ENCODE peak calls at places on chromosomes 13 and 19, in eight cellular contexts. C is A673, N is left ventricle myocardium inferior, R is IMR-90, F is ascending aorta, B is tibial nerve, O is right lobe of liver, W is heart left ventricle. A is an unnamed sample.

GRCh38 chr19:48424694-48425219 is 21.0 kb upstream of the GRWD1 start:
- DNase-seq in C (peak; percentile 75), N (no peak), R (peak; percentile 72), F (no peak), B (no peak), O (no peak), W (no peak), A (no peak)

GRCh38 chr19:30450101-30450500 is 77.9 kb downstream of the ZNF536 start:
- DNase-seq in C (peak; percentile 92), N (peak; percentile 36), R (no peak), F (no peak), B (no peak), O (no peak), W (peak; percentile 66), A (peak; percentile 74)

GRCh38 chr13:109395014-109395413 is 391.4 kb downstream of the IRS2 start:
- DNase-seq in C (no peak), N (no peak), R (no peak), F (no peak), B (no peak), O (no peak), W (no peak), A (no peak)

GRCh38 chr13:38366954-38367645 is 17.4 kb downstream of the UFM1 start:
- DNase-seq in C (no peak), N (no peak), R (peak; percentile 21), F (no peak), B (no peak), O (no peak), W (no peak), A (no peak)

GRCh38 chr19:609001-609340 is 19.3 kb downstream of the HCN2 start:
- DNase-seq in C (no peak), N (peak; percentile 65), R (no peak), F (no peak), B (peak; percentile 17), O (no peak), W (peak; percentile 74), A (peak; percentile 62)

GRCh38 chr13:114104626-114105350 is 27.6 kb downstream of the RASA3 start:
- DNase-seq in C (no peak), N (no peak), R (no peak), F (no peak), B (no peak), O (peak; percentile 43), W (no peak), A (peak; percentile 6)

GRCh38 chr13:28370448-28370847 is 124.5 kb downstream of the FLT1 start:
- DNase-seq in C (no peak), N (no peak), R (peak; percentile 59), F (no peak), B (no peak), O (no peak), W (no peak), A (no peak)

GRCh38 chr13:62129000-62129551 is 713.4 kb upstream of the PCDH20 start:
- DNase-seq in C (no peak), N (no peak), R (no peak), F (no peak), B (no peak), O (no peak), W (no peak), A (no peak)

GRCh38 chr19:58334691-58335249 is 8.0 kb downstream of the ZSCAN22 start:
- DNase-seq in C (no peak), N (no peak), R (no peak), F (no peak), B (no peak), O (no peak), W (no peak), A (no peak)

GRCh38 chr19:10766049-10766623 is 48.3 kb downstream of the DNM2 start:
- DNase-seq in C (no peak), N (no peak), R (no peak), F (no peak), B (no peak), O (no peak), W (no peak), A (no peak)

GRCh38 chr13:30567072-30567471 is 50.6 kb upstream of the USPL1 start:
- DNase-seq in C (no peak), N (no peak), R (no peak), F (no peak), B (no peak), O (no peak), W (no peak), A (no peak)

GRCh38 chr13:27997904-27998522 is 9.5 kb upstream of the URAD start:
- DNase-seq in C (peak; percentile 62), N (peak; percentile 46), R (peak; percentile 28), F (no peak), B (no peak), O (no peak), W (peak; percentile 50), A (peak; percentile 67)

GRCh38 chr13:32314968-32315254 is 252 bp downstream of the ZAR1L start:
- DNase-seq in C (peak; percentile 73), N (no peak), R (peak; percentile 44), F (no peak), B (peak; percentile 60), O (no peak), W (no peak), A (peak; percentile 56)

GRCh38 chr19:5927439-5927821 is 13.4 kb downstream of the CAPS start:
- DNase-seq in C (no peak), N (no peak), R (no peak), F (no peak), B (no peak), O (no peak), W (no peak), A (no peak)

DNA sequence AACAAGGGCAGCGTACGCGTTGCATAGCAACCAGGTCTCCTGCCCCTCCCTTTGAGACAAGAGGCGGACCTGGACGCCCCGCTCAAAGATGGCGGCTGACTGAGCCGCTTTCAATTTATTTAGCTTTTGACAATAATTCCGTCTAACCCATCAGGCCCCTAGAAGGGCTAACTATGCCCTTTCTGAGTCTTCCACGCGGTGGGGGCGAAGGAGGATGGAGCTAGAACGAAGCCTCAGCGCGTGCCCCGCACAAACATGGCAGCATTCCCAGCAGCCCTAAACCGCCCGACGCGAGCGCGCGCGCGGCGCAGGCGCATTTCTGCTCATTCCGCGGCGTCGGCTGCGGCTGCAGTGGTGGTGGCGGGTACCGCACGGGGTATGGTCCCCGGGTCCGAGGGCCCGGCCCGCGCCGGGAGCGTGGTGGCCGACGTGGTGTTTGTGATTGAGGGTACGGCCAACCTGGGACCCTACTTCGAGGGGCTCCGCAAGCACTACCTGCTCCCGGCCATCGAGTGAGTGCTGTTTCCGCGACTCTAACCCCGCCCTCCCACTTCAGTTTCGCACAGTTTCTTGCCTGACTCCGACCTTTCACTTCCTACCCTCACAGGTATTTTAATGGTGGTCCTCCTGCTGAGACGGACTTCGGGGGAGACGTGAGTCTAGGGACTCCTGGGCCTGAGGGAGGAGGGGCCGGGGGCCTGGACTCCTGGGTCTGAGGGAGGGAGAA is at the start of gene MED25:
- DNase-seq in C (peak; percentile 91), N (peak; percentile 86), R (peak; percentile 76), F (peak; percentile 30), B (peak; percentile 74), O (peak; percentile 89), W (peak; percentile 89), A (peak; percentile 85)
- TF ChIP-seq CTCF in C (peak; percentile 10), N (peak; percentile 66), R (no peak), F (peak; percentile 33), B (peak; percentile 90), O (peak; percentile 56), W (no peak), A (peak; percentile 59)

DNA sequence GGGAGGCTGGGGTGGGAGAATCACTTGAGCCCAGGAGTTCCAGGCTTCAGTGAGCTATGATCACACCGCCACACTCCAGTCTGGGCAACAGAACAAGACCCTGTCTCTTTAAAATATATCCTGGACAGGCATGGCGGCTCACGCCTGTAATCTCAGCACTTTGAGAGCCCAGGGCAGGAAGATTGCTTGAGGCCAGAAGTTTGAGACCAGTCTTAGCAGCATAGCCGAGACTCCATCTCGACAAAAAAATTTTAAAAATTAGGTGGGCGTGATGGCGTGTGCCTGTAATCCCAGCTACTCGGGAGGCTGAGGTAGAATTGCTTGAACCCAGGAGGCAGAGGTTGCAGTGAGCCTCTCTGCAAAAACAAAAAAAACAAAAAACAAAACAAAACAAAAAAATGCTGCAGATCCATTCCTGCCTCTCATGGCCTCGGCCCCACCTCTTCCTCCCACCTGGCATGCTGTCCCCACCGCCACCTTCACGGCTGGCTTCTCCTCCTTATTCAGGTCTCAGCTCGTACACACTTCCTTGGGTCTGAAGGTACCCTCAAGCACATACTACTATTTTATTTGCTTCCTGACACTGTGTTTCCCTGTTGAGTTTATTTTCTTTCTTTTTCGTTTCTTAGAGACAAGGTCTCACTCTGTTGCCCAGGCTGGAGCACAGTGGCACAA is 5.3 kb downstream of the RFX1 start:
- DNase-seq in C (no peak), N (peak; percentile 9), R (no peak), F (no peak), B (no peak), O (no peak), W (no peak), A (no peak)
- H3K4me1 ChIP-seq in C (peaks cover 7% of the 10 kb centered on the region), N (peaks cover 50% of the 10 kb centered on the region), R (peaks cover 2% of the 10 kb centered on the region), F (peaks cover 23% of the 10 kb centered on the region), B (peaks cover 6% of the 10 kb centered on the region), O (no peaks in the 10 kb centered on the region), W (peaks cover 8% of the 10 kb centered on the region), A (peaks cover 39% of the 10 kb centered on the region)

GRCh38 chr13:110813646-110814624 is 100.4 kb downstream of the ING1 start:
- DNase-seq in C (no peak), N (no peak), R (no peak), F (no peak), B (no peak), O (no peak), W (no peak), A (no peak)
- TF ChIP-seq CTCF in C (peak; percentile 17), N (no peak), R (no peak), F (no peak), B (no peak), O (no peak), W (no peak), A (no peak)

GRCh38 chr19:41877490-41877876 is 404 bp downstream of the CD79A start:
- DNase-seq in C (no peak), N (no peak), R (no peak), F (no peak), B (no peak), O (no peak), W (no peak), A (no peak)
- H3K4me1 ChIP-seq in C (peaks cover 62% of the 10 kb centered on the region), N (peaks cover 18% of the 10 kb centered on the region), R (no peaks in the 10 kb centered on the region), F (no peaks in the 10 kb centered on the region), B (no peaks in the 10 kb centered on the region), O (no peaks in the 10 kb centered on the region), W (no peaks in the 10 kb centered on the region), A (peaks cover 11% of the 10 kb centered on the region)

GRCh38 chr19:4068058-4068966 is 1.6 kb upstream of the ZBTB7A start:
- DNase-seq in C (no peak), N (no peak), R (no peak), F (no peak), B (no peak), O (no peak), W (no peak), A (no peak)

GRCh38 chr19:4069331-4069959 is 2.7 kb upstream of the ZBTB7A start:
- DNase-seq in C (no peak), N (no peak), R (no peak), F (no peak), B (no peak), O (no peak), W (no peak), A (no peak)

GRCh38 chr19:4066682-4067395 is at the start of gene ZBTB7A:
- DNase-seq in C (peak; percentile 82), N (peak; percentile 87), R (peak; percentile 61), F (peak; percentile 65), B (peak; percentile 77), O (peak; percentile 87), W (peak; percentile 88), A (peak; percentile 84)

GRCh38 chr19:4066176-4066606 is 508 bp downstream of the ZBTB7A start:
- DNase-seq in C (no peak), N (peak; percentile 63), R (no peak), F (no peak), B (no peak), O (peak; percentile 76), W (no peak), A (peak; percentile 69)

GRCh38 chr19:4067396-4068057 is 828 bp upstream of the ZBTB7A start:
- DNase-seq in C (peak; percentile 59), N (no peak), R (no peak), F (no peak), B (no peak), O (no peak), W (peak; percentile 68), A (peak; percentile 57)
- TF ChIP-seq CTCF in C (no peak), N (peak; percentile 11), R (no peak), F (no peak), B (no peak), O (no peak), W (no peak), A (no peak)